ENCODE peak calls at places on chromosome 9, in four cellular contexts. One of them, this sample, is unnamed.

GRCh38 chr9:109224751-109225150 is 57.7 kb upstream of the FRRS1L start:
- DNase-seq in left ventricle myocardium inferior: no peak
- DNase-seq in AG09309: no peak
- DNase-seq in SK-N-SH: no peak
- DNase-seq in this sample: no peak

GRCh38 chr9:93304574-93305496 is 120.9 kb downstream of the WNK2 start:
- DNase-seq in left ventricle myocardium inferior: peak; percentile 50
- DNase-seq in AG09309: peak; percentile 5
- DNase-seq in SK-N-SH: peak; percentile 87
- DNase-seq in this sample: peak; percentile 93

GRCh38 chr9:134463293-134463692 is 137.0 kb downstream of the RXRA start:
- DNase-seq in left ventricle myocardium inferior: no peak
- DNase-seq in AG09309: no peak
- DNase-seq in SK-N-SH: no peak
- DNase-seq in this sample: peak; percentile 63

GRCh38 chr9:26975728-26976707 is 19.8 kb downstream of the IFT74 start:
- DNase-seq in left ventricle myocardium inferior: no peak
- DNase-seq in AG09309: no peak
- DNase-seq in SK-N-SH: peak; percentile 10
- DNase-seq in this sample: peak; percentile 23

GRCh38 chr9:89591291-89592200 is 13.3 kb upstream of the GADD45G start:
- DNase-seq in left ventricle myocardium inferior: no peak
- DNase-seq in AG09309: no peak
- DNase-seq in SK-N-SH: no peak
- DNase-seq in this sample: peak; percentile 12

GRCh38 chr9:20684865-20685696 is 1.0 kb downstream of the FOCAD start:
- DNase-seq in left ventricle myocardium inferior: no peak
- DNase-seq in AG09309: peak; percentile 58
- DNase-seq in SK-N-SH: no peak
- DNase-seq in this sample: no peak

GRCh38 chr9:115672477-115673316 is 480.9 kb upstream of the PAPPA start:
- DNase-seq in left ventricle myocardium inferior: no peak
- DNase-seq in AG09309: peak; percentile 95
- DNase-seq in SK-N-SH: no peak
- DNase-seq in this sample: no peak

GRCh38 chr9:90142580-90142979 is 500.0 kb downstream of the DIRAS2 start:
- DNase-seq in left ventricle myocardium inferior: no peak
- DNase-seq in AG09309: no peak
- DNase-seq in SK-N-SH: peak; percentile 24
- DNase-seq in this sample: peak; percentile 44

GRCh38 chr9:522190-522589 is 307.5 kb downstream of the DOCK8 start:
- DNase-seq in left ventricle myocardium inferior: no peak
- DNase-seq in AG09309: no peak
- DNase-seq in SK-N-SH: no peak
- DNase-seq in this sample: no peak